ENCODE peak calls at places on chromosomes 5 and 9, in nine cellular contexts. O is fibroblast of villous mesenchyme, W is neural progenitor cell, H is pancreas, Q is BE2C, Z is brain microvascular endothelial cell, T is esophagus squamous epithelium, P is stomach, K is LNCaP clone FGC. G is an unnamed sample.

GRCh38 chr5:67173959-67174358 is 22.6 kb downstream of the CD180 start:
- DNase-seq in O (no peak), W (no peak), H (no peak), Q (no peak), Z (no peak), T (no peak), P (no peak), K (no peak), G (no peak)

GRCh38 chr5:10849278-10849677 is 88.2 kb upstream of the DAP start:
- DNase-seq in O (peak; percentile 51), W (no peak), H (no peak), Q (no peak), Z (peak; percentile 58), T (no peak), P (no peak), K (no peak), G (no peak)

GRCh38 chr5:136329791-136330190 is 35.6 kb downstream of the TRPC7 start:
- DNase-seq in O (no peak), W (no peak), H (no peak), Q (no peak), Z (no peak), T (no peak), P (no peak), K (no peak), G (no peak)

GRCh38 chr5:142034994-142035393 is 22.2 kb upstream of the GNPDA1 start:
- DNase-seq in O (no peak), W (no peak), H (no peak), Q (no peak), Z (no peak), T (no peak), P (no peak), K (no peak), G (no peak)

GRCh38 chr9:126296687-126297086 is 29.9 kb upstream of the MVB12B start:
- DNase-seq in O (no peak), W (no peak), H (no peak), Q (no peak), Z (no peak), T (no peak), P (no peak), K (no peak), G (no peak)

GRCh38 chr9:136511670-136512592 is 29.1 kb upstream of the SEC16A start:
- DNase-seq in O (no peak), W (no peak), H (no peak), Q (no peak), Z (no peak), T (no peak), P (no peak), K (no peak), G (no peak)

GRCh38 chr5:126918624-126918957 is 111.8 kb downstream of the MARCHF3 start:
- DNase-seq in O (no peak), W (no peak), H (no peak), Q (no peak), Z (no peak), T (no peak), P (no peak), K (no peak), G (no peak)

GRCh38 chr9:94213513-94214124 is 45.5 kb upstream of the ZNF169 start:
- DNase-seq in O (peak; percentile 79), W (peak; percentile 87), H (peak; percentile 72), Q (peak; percentile 69), Z (peak; percentile 51), T (peak; percentile 4), P (peak; percentile 77), K (peak; percentile 56), G (peak; percentile 76)

GRCh38 chr9:14907360-14907685 is 2.9 kb downstream of the FREM1 start:
- DNase-seq in O (no peak), W (peak; percentile 83), H (no peak), Q (no peak), Z (no peak), T (no peak), P (no peak), K (no peak), G (peak; percentile 13)

GRCh38 chr5:176175101-176175852 is 62.9 kb upstream of the SIMC1 start:
- DNase-seq in O (no peak), W (no peak), H (no peak), Q (no peak), Z (no peak), T (no peak), P (no peak), K (no peak), G (no peak)

GRCh38 chr9:98225015-98225442 is 30.4 kb downstream of the TBC1D2 start:
- DNase-seq in O (no peak), W (no peak), H (no peak), Q (no peak), Z (no peak), T (no peak), P (no peak), K (no peak), G (no peak)

GRCh38 chr5:155827949-155828348 is 499.0 kb upstream of the SGCD start:
- DNase-seq in O (no peak), W (no peak), H (no peak), Q (no peak), Z (no peak), T (no peak), P (no peak), K (no peak), G (no peak)

GRCh38 chr5:73256462-73257260 is 83.7 kb downstream of the TMEM174 start:
- DNase-seq in O (no peak), W (no peak), H (no peak), Q (no peak), Z (no peak), T (no peak), P (no peak), K (no peak), G (no peak)

GRCh38 chr5:149053027-149053705 is 9.7 kb downstream of the SH3TC2 start:
- DNase-seq in O (no peak), W (peak; percentile 11), H (no peak), Q (no peak), Z (no peak), T (no peak), P (no peak), K (no peak), G (no peak)

GRCh38 chr5:55276771-55277170 is 30.7 kb downstream of the DHX29 start:
- DNase-seq in O (peak; percentile 49), W (no peak), H (no peak), Q (no peak), Z (peak; percentile 22), T (no peak), P (no peak), K (no peak), G (no peak)

GRCh38 chr9:19117039-19117716 is 10.1 kb downstream of the PLIN2 start:
- DNase-seq in O (no peak), W (no peak), H (no peak), Q (no peak), Z (no peak), T (no peak), P (no peak), K (no peak), G (no peak)

DNA sequence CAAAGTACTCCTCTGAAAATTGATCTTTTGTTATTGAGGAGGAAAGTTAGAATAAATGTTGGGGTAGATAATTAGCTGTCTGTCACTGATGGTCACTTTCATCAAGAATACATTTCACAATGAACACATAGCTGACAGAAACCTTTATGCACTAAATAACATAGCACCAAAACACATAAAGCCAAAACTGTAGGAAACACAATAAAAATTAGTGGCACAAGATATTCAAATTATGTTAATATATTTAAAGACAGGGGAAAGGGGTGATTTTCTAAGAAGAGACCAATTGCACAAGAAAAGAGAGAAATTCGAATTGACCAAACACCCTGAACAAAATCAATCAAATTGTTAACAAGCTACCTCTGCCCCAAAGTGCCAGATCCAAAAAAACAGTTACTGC is 89.7 kb downstream of the AK8 start:
- DNase-seq in O (no peak), W (no peak), H (no peak), Q (no peak), Z (no peak), T (no peak), P (no peak), K (no peak), G (no peak)
- TF ChIP-seq CTCF in O (no peak), W (no peak), H (no peak), Q (no peak), Z (no peak), T (no peak), P (no peak), K (no peak), G (no peak)

DNA sequence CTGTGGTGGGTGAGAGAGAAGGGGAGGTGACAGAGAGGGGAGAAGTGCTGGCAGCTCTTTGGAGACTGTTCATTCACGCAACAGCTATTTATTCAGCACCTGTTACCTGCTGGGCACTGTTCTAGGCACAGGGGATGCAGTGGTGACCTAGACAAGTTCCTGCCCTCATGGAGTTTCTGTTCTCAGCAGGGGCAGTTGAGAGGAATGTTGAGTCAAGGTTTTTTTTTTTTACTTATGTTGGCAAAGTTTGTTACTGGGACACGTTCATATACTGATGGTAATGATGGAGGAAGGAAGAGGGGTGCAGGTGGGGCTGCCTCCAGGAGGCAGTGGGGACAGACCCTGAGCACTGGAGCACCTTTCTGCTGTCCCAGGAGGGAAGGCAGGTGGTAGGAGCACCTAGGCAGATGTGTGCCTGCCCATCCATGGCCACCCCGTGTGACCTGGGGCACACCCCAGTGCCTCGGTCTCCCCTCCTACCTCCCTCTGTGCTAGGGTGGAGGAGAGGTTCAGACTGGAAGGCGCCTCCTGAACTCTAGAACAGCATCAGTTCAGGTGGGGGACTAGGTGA is 49.4 kb upstream of the SLC25A51 start:
- DNase-seq in O (no peak), W (no peak), H (no peak), Q (no peak), Z (no peak), T (no peak), P (no peak), K (no peak), G (no peak)
- TF ChIP-seq CTCF in O (no peak), W (no peak), H (no peak), Q (no peak), Z (no peak), T (no peak), P (no peak), K (no peak), G (no peak)

GRCh38 chr5:30607301-30607700 is 586.2 kb upstream of the CDH6 start:
- DNase-seq in O (no peak), W (no peak), H (no peak), Q (peak; percentile 7), Z (peak; percentile 16), T (no peak), P (no peak), K (no peak), G (no peak)
- TF ChIP-seq CTCF in O (no peak), W (no peak), H (no peak), Q (no peak), Z (no peak), T (no peak), P (no peak), K (no peak), G (no peak)

DNA sequence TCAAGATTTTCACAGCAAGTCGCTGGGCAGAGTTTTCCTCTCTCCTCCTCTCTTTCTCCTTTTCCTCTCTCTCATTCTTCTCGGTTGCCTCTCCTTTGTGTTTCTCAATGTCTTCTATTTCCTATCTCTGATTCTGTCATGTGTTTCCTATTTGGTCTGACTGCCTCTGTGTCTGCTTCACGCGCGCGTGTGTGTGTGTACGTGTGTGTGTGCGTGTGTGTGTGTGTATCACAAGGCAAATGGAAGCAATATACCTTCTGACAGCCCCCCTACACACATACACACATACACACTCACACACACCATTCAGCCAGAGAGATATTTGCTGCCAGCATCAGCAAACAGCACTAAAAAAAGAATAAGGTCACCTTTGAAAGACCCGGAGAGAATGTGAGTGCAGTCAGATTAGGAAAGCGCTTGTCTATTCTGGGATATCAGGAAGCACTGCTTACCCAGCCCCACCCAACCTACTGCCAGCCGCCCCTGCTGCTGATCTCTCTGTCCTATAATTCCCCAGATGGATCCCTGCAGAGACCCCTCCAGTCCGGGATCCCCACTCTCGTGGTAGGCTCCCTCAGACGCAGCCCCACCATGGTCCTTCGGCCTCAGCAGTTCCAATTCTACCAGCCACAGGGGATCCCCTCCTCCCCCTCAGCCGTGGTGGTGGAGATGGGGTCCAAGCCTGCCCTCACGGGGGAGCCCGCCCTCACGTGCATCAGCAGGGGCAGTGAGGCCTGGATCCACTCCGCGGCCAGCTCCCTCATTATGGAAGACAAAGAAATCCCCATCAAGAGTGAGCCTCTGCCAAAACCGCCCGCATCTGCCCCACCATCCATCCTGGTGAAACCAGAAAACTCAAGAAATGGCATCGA is 45.8 kb downstream of the PLAC8L1 start:
- DNase-seq in O (no peak), W (no peak), H (no peak), Q (no peak), Z (no peak), T (no peak), P (no peak), K (no peak), G (no peak)
- TF ChIP-seq CTCF in O (no peak), W (no peak), H (no peak), Q (no peak), Z (no peak), T (no peak), P (no peak), K (no peak), G (no peak)